ENCODE peak calls at places on chromosomes 5 and 9, in six cellular contexts. V, G, W, I, S and X are unnamed samples.

GRCh38 chr5:142946547-142947426 is 176.6 kb downstream of the ARHGAP26 start:
- DNase-seq in W (no peak), S (no peak), G (no peak), I (no peak), V (no peak), X (no peak)

GRCh38 chr5:95715799-95716461 is 15.2 kb upstream of the RHOBTB3 start:
- DNase-seq in W (peak; percentile 65), S (no peak), I (no peak), G (no peak), V (peak; percentile 76), X (no peak)

GRCh38 chr5:80128129-80128528 is 93.0 kb downstream of the THBS4 start:
- DNase-seq in W (peak; percentile 21), G (no peak), I (no peak), V (no peak), S (peak; percentile 86), X (peak; percentile 56)

GRCh38 chr5:80204808-80205614 is 50.8 kb downstream of the SERINC5 start:
- DNase-seq in G (no peak), W (peak; percentile 32), I (no peak), V (peak; percentile 76), S (peak; percentile 86), X (no peak)

GRCh38 chr5:54229041-54229780 is 81.2 kb downstream of the ARL15 start:
- DNase-seq in V (peak; percentile 58), S (peak; percentile 61), W (peak; percentile 60), G (no peak), I (peak; percentile 56), X (peak; percentile 61)

GRCh38 chr9:110969971-110970381 is 68.3 kb downstream of the LPAR1 start:
- DNase-seq in I (no peak), G (no peak), S (no peak), W (peak; percentile 64), V (peak; percentile 85), X (no peak)

GRCh38 chr5:11760940-11761603 is 143.2 kb downstream of the CTNND2 start:
- DNase-seq in V (no peak), I (no peak), S (no peak), W (no peak), G (no peak), X (no peak)

GRCh38 chr5:159104058-159104651 is 4.4 kb upstream of the EBF1 start:
- DNase-seq in V (peak; percentile 21), G (no peak), S (peak; percentile 74), W (peak; percentile 62), I (peak; percentile 49), X (peak; percentile 65)

GRCh38 chr9:27467486-27467885 is 56.6 kb upstream of the IFNK start:
- DNase-seq in G (no peak), S (no peak), V (no peak), I (no peak), W (no peak), X (no peak)

GRCh38 chr9:131094622-131095021 is 1.7 kb upstream of the AIF1L start:
- DNase-seq in I (no peak), G (no peak), V (peak; percentile 37), S (no peak), W (peak; percentile 47), X (no peak)

GRCh38 chr5:39670955-39671354 is 246.2 kb upstream of the DAB2 start:
- DNase-seq in I (no peak), W (no peak), S (no peak), G (no peak), V (no peak), X (no peak)

GRCh38 chr9:32255026-32255425 is 129.4 kb upstream of the ACO1 start:
- DNase-seq in S (no peak), W (no peak), V (no peak), I (no peak), G (no peak), X (no peak)

GRCh38 chr9:105355810-105356209 is 92.0 kb upstream of the FSD1L start:
- DNase-seq in S (no peak), I (no peak), V (peak; percentile 47), W (peak; percentile 59), G (no peak), X (no peak)

GRCh38 chr5:43042176-43042625 is 2.1 kb upstream of the ANXA2R start:
- DNase-seq in V (peak; percentile 69), S (peak; percentile 90), I (peak; percentile 75), W (peak; percentile 93), G (no peak), X (peak; percentile 66)

GRCh38 chr5:175800656-175801081 is 70.7 kb upstream of the CPLX2 start:
- DNase-seq in S (no peak), W (no peak), G (no peak), I (no peak), V (peak; percentile 45), X (no peak)

GRCh38 chr5:115100556-115100955 is 69.2 kb downstream of the TRIM36 start:
- DNase-seq in G (no peak), V (no peak), W (no peak), S (no peak), I (no peak), X (no peak)

GRCh38 chr5:65808261-65808741 is 86.3 kb downstream of the NLN start:
- DNase-seq in G (no peak), V (peak; percentile 10), S (no peak), I (no peak), W (no peak), X (no peak)

GRCh38 chr9:130626249-130626982 is 38.0 kb upstream of the PRDM12 start:
- DNase-seq in V (no peak), S (peak; percentile 37), I (no peak), W (peak; percentile 19), G (no peak), X (peak; percentile 40)

GRCh38 chr5:94094793-94095441 is 353.5 kb upstream of the POU5F2 start:
- DNase-seq in V (no peak), G (no peak), S (no peak), I (no peak), W (no peak), X (no peak)

GRCh38 chr5:150491876-150492275 is 16.1 kb upstream of the NDST1 start:
- DNase-seq in W (no peak), G (no peak), S (no peak), I (no peak), V (no peak), X (no peak)

GRCh38 chr9:93120846-93121315 is 13.2 kb downstream of the NINJ1 start:
- DNase-seq in W (no peak), I (no peak), V (no peak), G (no peak), S (no peak), X (peak; percentile 19)

GRCh38 chr5:135008981-135009735 is 24.9 kb downstream of the PITX1 start:
- DNase-seq in W (no peak), S (no peak), I (no peak), G (no peak), V (no peak), X (peak; percentile 27)

GRCh38 chr5:133245191-133246052 is 193.6 kb downstream of the HSPA4 start:
- DNase-seq in V (peak; percentile 99), G (peak; percentile 63), I (no peak), W (peak; percentile 92), S (peak; percentile 74), X (no peak)

GRCh38 chr5:149380466-149381121 is 1.5 kb upstream of the IL17B start:
- DNase-seq in W (no peak), G (no peak), I (no peak), S (no peak), V (no peak), X (no peak)

DNA sequence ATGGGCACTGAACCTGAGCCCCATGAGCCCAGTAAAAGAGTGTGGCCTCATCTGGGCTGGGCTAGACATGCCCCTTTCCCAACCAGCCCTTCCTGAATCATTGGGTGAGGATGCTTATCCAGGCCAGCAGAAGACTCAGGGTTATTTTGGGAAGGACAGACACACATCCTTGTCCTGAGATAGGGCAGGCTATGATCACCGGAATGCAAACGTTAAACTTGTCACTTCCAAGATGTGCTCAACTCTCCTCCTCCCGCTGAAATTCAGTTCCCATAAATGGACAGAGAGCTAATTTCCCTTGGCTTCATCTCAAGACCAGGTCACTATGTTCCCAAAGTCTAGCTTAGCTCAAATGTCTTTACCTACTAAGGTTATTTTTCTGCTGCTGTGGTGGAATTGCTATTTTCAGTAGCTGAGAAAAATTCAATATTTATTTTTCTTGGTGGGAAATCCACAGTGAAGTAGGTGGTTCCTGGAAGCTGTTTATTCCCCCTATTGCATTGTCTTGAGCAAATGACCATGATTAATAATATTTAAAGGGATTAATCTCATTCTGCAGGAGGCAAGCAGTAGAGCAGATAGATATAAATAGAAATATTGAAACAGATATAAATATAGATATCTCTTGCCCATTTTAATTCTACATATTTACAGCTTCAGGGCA is 70.0 kb downstream of the NXNL2 start:
- DNase-seq in I (no peak), G (no peak), V (no peak), W (no peak), S (no peak), X (no peak)
- H3K23ac ChIP-seq in I (no peak overlapping the region), G (no peak overlapping the region), V (no peak overlapping the region), W (no peak overlapping the region), S (no peak overlapping the region), X (no peak overlapping the region)

GRCh38 chr5:8615142-8615858 is 746.4 kb downstream of the MTRR start:
- DNase-seq in S (no peak), W (no peak), V (peak; percentile 4), G (no peak), I (no peak), X (no peak)
- H3K23ac ChIP-seq in S (no peak overlapping the region), W (no peak overlapping the region), V (no peak overlapping the region), G (no peak overlapping the region), I (no peak overlapping the region), X (no peak overlapping the region)

GRCh38 chr9:116721944-116722343 is 34.8 kb downstream of the TRIM32 start:
- DNase-seq in I (no peak), W (no peak), V (no peak), S (no peak), G (no peak), X (no peak)

GRCh38 chr9:116721411-116721810 is 34.3 kb downstream of the TRIM32 start:
- DNase-seq in W (no peak), S (no peak), V (no peak), G (no peak), I (no peak), X (no peak)

DNA sequence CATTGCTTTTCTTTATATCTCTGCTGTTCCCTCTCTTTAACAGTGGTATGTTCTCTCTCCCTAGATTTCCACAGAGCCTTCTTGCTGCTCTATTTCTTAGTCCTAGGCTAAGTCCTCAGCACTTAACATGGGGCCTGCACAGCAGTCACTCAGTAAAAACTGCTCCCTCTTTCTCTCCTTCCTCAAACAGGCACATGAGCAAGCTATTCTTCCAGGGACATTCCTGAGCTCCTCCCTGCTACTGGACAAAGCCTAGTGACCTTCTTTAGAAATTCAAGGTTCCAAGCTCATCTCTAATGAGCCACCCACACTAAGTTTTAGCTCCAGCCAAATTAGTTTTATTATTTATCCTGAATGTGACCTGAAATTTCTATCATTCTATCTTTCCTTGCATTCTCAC is 39.5 kb downstream of the TRIM32 start:
- DNase-seq in S (no peak), I (peak; percentile 26), W (no peak), G (no peak), V (no peak), X (no peak)
- H3K23ac ChIP-seq in S (no peak overlapping the region), I (no peak overlapping the region), W (no peak overlapping the region), G (no peak overlapping the region), V (no peak overlapping the region), X (no peak overlapping the region)

DNA sequence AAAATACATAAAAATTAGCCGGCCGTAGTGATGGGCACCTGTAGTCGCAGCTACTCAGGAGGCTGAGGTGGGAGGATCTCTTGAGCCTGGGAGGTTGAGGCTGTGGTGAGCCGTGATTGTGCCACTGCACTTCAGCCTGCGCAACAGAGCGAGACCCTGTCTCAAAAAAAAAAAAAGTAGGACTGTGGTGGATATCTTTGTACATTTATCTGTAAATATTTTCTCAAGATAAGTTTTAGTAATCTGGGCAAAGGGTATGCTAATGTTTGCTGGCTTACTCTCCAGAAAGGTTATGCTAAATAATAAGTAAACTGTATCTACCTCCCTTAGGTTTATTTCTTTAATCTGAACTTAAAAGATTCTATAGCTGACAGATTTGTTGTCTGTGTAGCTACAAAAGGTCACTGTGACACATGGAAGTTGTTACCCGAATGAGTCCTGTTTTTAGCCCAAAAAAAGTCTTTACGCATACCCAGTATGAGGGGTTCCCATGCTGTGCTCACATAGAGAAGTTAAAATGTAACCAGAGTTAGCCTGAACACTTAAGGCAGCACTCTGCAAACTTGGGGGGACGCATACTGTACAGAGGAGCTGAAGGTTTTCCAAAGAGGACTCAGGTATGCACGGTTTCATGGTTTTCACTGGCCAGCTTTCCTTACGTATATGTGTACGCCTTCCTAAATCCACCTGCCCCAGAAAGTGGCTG is 206.3 kb downstream of the PBX3 start:
- DNase-seq in V (no peak), W (no peak), S (no peak), G (no peak), I (no peak), X (no peak)
- H3K23ac ChIP-seq in V (no peak overlapping the region), W (no peak overlapping the region), S (no peak overlapping the region), G (no peak overlapping the region), I (no peak overlapping the region), X (no peak overlapping the region)